ENCODE peak calls at places on chromosomes 2 and 18, in nine cellular contexts. V, G, J, Y, D, S, F, H and T are unnamed samples.

GRCh38 chr18:76619342-76620315 is 124.6 kb upstream of the ZNF516 start:
- DNase-seq in G (peak), H (peak), J (peak), Y (peak), V (peak), D (peak), S (no peak), F (peak), T (no peak)

GRCh38 chr2:174610243-174610995 is 12.8 kb upstream of the WIPF1 start:
- DNase-seq in J (no peak), S (no peak), D (no peak), V (no peak), H (no peak), G (peak), F (no peak), Y (no peak), T (no peak)

GRCh38 chr2:16656087-16656486 is 9.5 kb downstream of the CYRIA start:
- DNase-seq in D (no peak), J (no peak), F (no peak), H (no peak), V (no peak), G (peak), S (no peak), Y (no peak), T (no peak)

GRCh38 chr2:48174503-48174902 is 268.2 kb upstream of the FBXO11 start:
- DNase-seq in V (no peak), H (no peak), J (no peak), F (peak), D (no peak), S (no peak), Y (no peak), G (peak), T (no peak)

GRCh38 chr2:100142393-100142792 is at the start of gene AFF3:
- DNase-seq in F (no peak), H (no peak), V (no peak), J (no peak), S (peak), G (no peak), D (no peak), Y (no peak), T (no peak)

GRCh38 chr2:235271936-235272335 is 221.9 kb upstream of the AGAP1 start:
- DNase-seq in J (no peak), V (no peak), H (no peak), F (no peak), S (no peak), D (no peak), G (no peak), Y (no peak), T (no peak)

GRCh38 chr2:189540551-189540950 is 40.0 kb downstream of the SLC40A1 start:
- DNase-seq in J (no peak), D (no peak), F (no peak), V (no peak), G (no peak), Y (no peak), S (no peak), H (no peak), T (no peak)

GRCh38 chr2:216849987-216850386 is 9.9 kb downstream of the TNP1 start:
- DNase-seq in Y (peak), G (peak), V (peak), J (no peak), F (peak), H (peak), D (no peak), S (no peak), T (no peak)

GRCh38 chr2:144048631-144049060 is 471.3 kb downstream of the ZEB2 start:
- DNase-seq in S (no peak), Y (no peak), F (no peak), G (peak), V (no peak), J (no peak), D (no peak), H (no peak), T (no peak)

GRCh38 chr2:170434900-170435640 is 257.1 kb downstream of the MYO3B start:
- DNase-seq in D (no peak), G (no peak), S (peak), H (no peak), J (no peak), V (no peak), Y (no peak), F (no peak), T (no peak)

GRCh38 chr2:46381871-46382270 is 84.7 kb downstream of the EPAS1 start:
- DNase-seq in J (no peak), Y (no peak), S (no peak), V (no peak), D (no peak), F (no peak), H (no peak), G (no peak), T (no peak)

GRCh38 chr2:109386004-109386695 is 227.6 kb downstream of the SEPTIN10 start:
- DNase-seq in S (no peak), V (no peak), G (no peak), F (no peak), J (no peak), Y (peak), H (no peak), D (no peak), T (no peak)

GRCh38 chr2:220175967-220176366 is 548.5 kb downstream of the SLC4A3 start:
- DNase-seq in V (no peak), D (no peak), G (no peak), S (no peak), J (no peak), Y (no peak), H (no peak), F (no peak), T (no peak)

GRCh38 chr2:239085201-239085992 is 237.5 kb downstream of the TWIST2 start:
- DNase-seq in Y (no peak), V (no peak), J (no peak), S (no peak), D (no peak), G (no peak), H (no peak), F (no peak), T (no peak)

GRCh38 chr2:149808556-149808955 is 221.0 kb upstream of the MMADHC start:
- DNase-seq in S (no peak), G (no peak), V (peak), F (no peak), H (no peak), J (no peak), Y (no peak), D (no peak), T (no peak)

GRCh38 chr2:227610123-227610522 is 4.5 kb downstream of the SCYGR3 start:
- DNase-seq in Y (no peak), D (no peak), V (no peak), S (no peak), F (no peak), J (no peak), H (no peak), G (no peak), T (no peak)

GRCh38 chr2:140440815-140441214 is 1660.6 kb upstream of the NXPH2 start:
- DNase-seq in Y (no peak), G (no peak), V (no peak), H (no peak), S (no peak), D (no peak), J (no peak), F (no peak), T (no peak)

GRCh38 chr18:32509121-32509520 is 38.4 kb upstream of the GAREM1 start:
- DNase-seq in D (no peak), Y (no peak), J (no peak), G (no peak), F (no peak), V (no peak), H (no peak), S (no peak), T (no peak)

GRCh38 chr2:12684471-12684936 is 32.2 kb upstream of the TRIB2 start:
- DNase-seq in H (no peak), J (no peak), F (no peak), G (peak), Y (peak), S (no peak), D (no peak), V (peak), T (no peak)

GRCh38 chr2:74735544-74735943 is 81.5 kb downstream of the SEMA4F start:
- DNase-seq in Y (no peak), H (no peak), F (no peak), G (no peak), J (no peak), V (no peak), S (peak), D (no peak), T (no peak)

GRCh38 chr2:7555260-7555659 is 638.0 kb downstream of the RNF144A start:
- DNase-seq in H (no peak), S (no peak), F (no peak), Y (no peak), G (no peak), V (no peak), D (no peak), J (no peak), T (no peak)

GRCh38 chr2:130328710-130329109 is 14.0 kb upstream of the IMP4 start:
- DNase-seq in D (no peak), S (no peak), J (no peak), H (no peak), Y (no peak), V (no peak), G (no peak), F (no peak), T (no peak)

GRCh38 chr2:79554899-79555298 is 42.0 kb downstream of the CTNNA2 start:
- DNase-seq in J (no peak), F (no peak), V (no peak), G (no peak), S (no peak), H (no peak), Y (no peak), D (no peak), T (no peak)

GRCh38 chr2:163859951-163860350 is 124.1 kb upstream of the FIGN start:
- DNase-seq in J (no peak), H (no peak), D (no peak), F (no peak), S (no peak), G (no peak), Y (no peak), V (no peak), T (no peak)

GRCh38 chr2:15874311-15874710 is 66.0 kb upstream of the MYCN start:
- DNase-seq in Y (no peak), D (no peak), G (no peak), V (no peak), S (no peak), H (no peak), F (no peak), J (no peak), T (no peak)

GRCh38 chr2:234630676-234631350 is 133.9 kb upstream of the ARL4C start:
- DNase-seq in S (no peak), V (no peak), F (no peak), G (no peak), Y (no peak), H (no peak), D (no peak), J (no peak), T (no peak)

DNA sequence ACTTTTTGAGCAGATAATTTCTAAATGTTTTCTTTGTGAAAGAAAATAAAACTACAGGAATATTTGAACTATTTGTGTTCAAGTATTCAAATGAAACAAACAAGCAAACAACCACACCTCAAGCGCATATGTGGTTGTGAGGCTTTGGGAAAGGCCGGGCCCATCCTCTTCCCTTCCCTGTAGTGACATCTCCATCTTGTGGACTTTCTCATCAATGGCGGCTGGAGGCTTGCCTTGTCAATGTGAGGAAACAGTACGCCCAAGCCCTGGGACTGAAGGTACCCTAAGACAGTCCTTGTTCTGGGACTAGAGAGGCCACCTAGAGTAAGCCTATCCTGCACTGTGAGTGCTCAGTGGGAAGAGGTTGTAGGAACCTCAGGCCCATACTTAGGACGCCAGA is 166.8 kb downstream of the TPGS2 start:
- DNase-seq in F (no peak), V (peak), S (no peak), Y (no peak), G (peak), D (peak), H (no peak), J (no peak), T (no peak)
- TF ChIP-seq CTCF in F (no peak), V (peak), S (peak), Y (no peak), G (peak), D (no peak), H (no peak), J (no peak), T (peak)

DNA sequence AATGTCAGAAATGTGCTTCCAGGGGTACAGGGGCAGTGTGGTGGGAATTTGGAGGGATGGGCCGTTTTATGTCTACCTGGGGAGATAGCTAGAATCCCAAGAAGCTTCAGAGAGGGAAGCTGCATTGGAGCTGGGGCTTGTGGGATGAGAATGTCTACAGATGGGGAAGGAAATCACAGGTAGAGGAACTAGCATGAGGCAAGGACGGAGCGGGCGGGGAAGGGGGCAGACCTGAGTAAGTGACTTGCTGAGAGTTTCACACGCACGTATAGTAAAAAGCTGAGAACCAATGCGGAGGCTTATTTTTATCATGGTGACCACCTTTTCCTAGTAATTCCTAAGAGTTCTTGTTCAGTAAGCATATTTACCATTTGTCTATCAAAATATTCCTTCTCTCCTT is 6.3 kb downstream of the C2orf80 start:
- DNase-seq in S (no peak), D (no peak), H (no peak), Y (no peak), V (no peak), F (no peak), J (peak), G (no peak), T (no peak)
- H3K4me3 ChIP-seq in S (no peak), D (no peak), H (no peak), Y (no peak), V (no peak), F (no peak), J (no peak), G (no peak), T (no peak)

GRCh38 chr2:115910270-115910669 is 1467.8 kb downstream of the DPP10 start:
- DNase-seq in J (no peak), Y (no peak), V (no peak), S (no peak), G (no peak), H (no peak), F (no peak), D (no peak), T (no peak)
- TF ChIP-seq CTCF in J (no peak), Y (no peak), V (no peak), S (no peak), G (no peak), H (no peak), F (no peak), D (no peak), T (no peak)

DNA sequence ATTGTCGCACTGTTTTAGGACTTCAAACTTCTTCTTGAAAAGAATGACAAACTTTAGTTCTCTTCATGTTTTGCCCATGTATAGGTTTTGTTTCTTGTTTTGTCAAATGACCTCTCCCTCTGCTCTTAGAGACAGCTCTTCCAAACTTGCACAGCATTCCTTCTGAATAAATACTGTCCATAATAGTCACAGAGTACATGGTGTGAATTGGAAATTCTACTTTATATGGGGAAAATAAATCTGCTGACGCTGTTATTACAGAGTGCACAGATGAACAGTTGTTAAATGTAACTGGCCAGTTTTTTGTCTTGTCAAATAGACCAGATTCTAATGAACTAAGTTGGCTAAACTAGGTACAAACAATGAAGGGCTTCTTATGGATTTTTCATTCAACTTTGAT is 115.9 kb upstream of the DTNA start:
- DNase-seq in H (no peak), J (no peak), D (no peak), V (no peak), S (no peak), Y (no peak), F (no peak), G (no peak), T (no peak)
- H3K4me3 ChIP-seq in H (peak), J (peak), D (no peak), V (no peak), S (no peak), Y (peak), F (peak), G (no peak), T (no peak)

DNA sequence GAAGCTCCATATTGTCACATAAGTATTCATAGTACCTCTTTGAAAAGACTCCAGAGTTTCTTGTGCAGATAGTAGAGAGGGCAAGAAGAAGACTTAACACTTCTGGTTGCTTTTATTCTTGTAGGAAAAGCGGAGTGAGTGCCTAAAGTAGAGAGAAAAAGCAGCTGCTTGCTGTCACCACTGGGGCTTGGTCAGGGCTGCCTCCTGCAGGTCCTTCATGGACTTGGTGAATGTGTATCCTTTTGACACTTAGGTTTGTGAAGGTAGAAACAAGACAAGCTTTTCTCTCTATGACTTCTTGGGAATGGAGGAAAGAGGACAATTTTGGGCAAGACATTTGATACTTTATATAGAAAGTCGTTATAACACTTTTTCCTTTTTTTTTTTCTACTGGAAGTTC is 312.8 kb upstream of the FANCL start:
- DNase-seq in V (no peak), G (peak), Y (no peak), F (no peak), H (no peak), D (no peak), J (no peak), S (peak), T (no peak)
- TF ChIP-seq CTCF in V (peak), G (peak), Y (no peak), F (no peak), H (no peak), D (no peak), J (no peak), S (peak), T (peak)

GRCh38 chr18:63202814-63203213 is 116.8 kb downstream of the BCL2 start:
- DNase-seq in G (no peak), S (no peak), V (no peak), J (no peak), Y (no peak), H (no peak), D (no peak), F (no peak), T (no peak)
- H3K4me3 ChIP-seq in G (no peak), S (no peak), V (no peak), J (no peak), Y (no peak), H (no peak), D (no peak), F (no peak), T (no peak)